ENCODE peak calls at places on chromosomes 12 and 14, in eight cellular contexts. One of them, this sample, is unnamed.

GRCh38 chr12:46886541-46887041 is 60.8 kb upstream of the SLC38A4 start:
- DNase-seq in iPS DF 6.9: no peak
- DNase-seq in CD8-positive, alpha-beta T cell: no peak
- DNase-seq in CD4-positive, alpha-beta memory T cell: no peak
- DNase-seq in fibroblast of lung: no peak
- DNase-seq in neural progenitor cell: no peak
- DNase-seq in IMR-90: peak; percentile 51
- DNase-seq in neuronal stem cell: no peak
- DNase-seq in this sample: no peak

GRCh38 chr12:6539276-6540134 is 5.2 kb downstream of the GAPDH start:
- DNase-seq in iPS DF 6.9: no peak
- DNase-seq in CD8-positive, alpha-beta T cell: no peak
- DNase-seq in CD4-positive, alpha-beta memory T cell: no peak
- DNase-seq in fibroblast of lung: no peak
- DNase-seq in neural progenitor cell: peak; percentile 41
- DNase-seq in IMR-90: peak; percentile 38
- DNase-seq in neuronal stem cell: no peak
- DNase-seq in this sample: no peak

GRCh38 chr14:69559581-69560011 is 15.1 kb downstream of the CCDC177 start:
- DNase-seq in iPS DF 6.9: no peak
- DNase-seq in CD8-positive, alpha-beta T cell: no peak
- DNase-seq in CD4-positive, alpha-beta memory T cell: no peak
- DNase-seq in fibroblast of lung: no peak
- DNase-seq in neural progenitor cell: peak; percentile 23
- DNase-seq in IMR-90: no peak
- DNase-seq in neuronal stem cell: no peak
- DNase-seq in this sample: no peak

GRCh38 chr14:75141062-75141461 is 14.2 kb upstream of the NEK9 start:
- DNase-seq in iPS DF 6.9: no peak
- DNase-seq in CD8-positive, alpha-beta T cell: no peak
- DNase-seq in CD4-positive, alpha-beta memory T cell: no peak
- DNase-seq in fibroblast of lung: no peak
- DNase-seq in neural progenitor cell: no peak
- DNase-seq in IMR-90: no peak
- DNase-seq in neuronal stem cell: no peak
- DNase-seq in this sample: no peak

GRCh38 chr14:20383032-20383431 is 30.3 kb downstream of the TEP1 start:
- DNase-seq in iPS DF 6.9: no peak
- DNase-seq in CD8-positive, alpha-beta T cell: no peak
- DNase-seq in CD4-positive, alpha-beta memory T cell: no peak
- DNase-seq in fibroblast of lung: no peak
- DNase-seq in neural progenitor cell: no peak
- DNase-seq in IMR-90: no peak
- DNase-seq in neuronal stem cell: no peak
- DNase-seq in this sample: no peak

GRCh38 chr14:71764701-71765347 is 167.4 kb upstream of the RGS6 start:
- DNase-seq in iPS DF 6.9: no peak
- DNase-seq in CD8-positive, alpha-beta T cell: no peak
- DNase-seq in CD4-positive, alpha-beta memory T cell: no peak
- DNase-seq in fibroblast of lung: peak; percentile 27
- DNase-seq in neural progenitor cell: peak; percentile 16
- DNase-seq in IMR-90: peak; percentile 44
- DNase-seq in neuronal stem cell: no peak
- DNase-seq in this sample: no peak

GRCh38 chr14:101128478-101129450 is 225.2 kb upstream of the RTL1 start:
- DNase-seq in iPS DF 6.9: no peak
- DNase-seq in CD8-positive, alpha-beta T cell: no peak
- DNase-seq in CD4-positive, alpha-beta memory T cell: no peak
- DNase-seq in fibroblast of lung: no peak
- DNase-seq in neural progenitor cell: peak; percentile 3
- DNase-seq in IMR-90: no peak
- DNase-seq in neuronal stem cell: no peak
- DNase-seq in this sample: peak; percentile 31

GRCh38 chr12:38887770-38888169 is 17.6 kb downstream of the CPNE8 start:
- DNase-seq in iPS DF 6.9: no peak
- DNase-seq in CD8-positive, alpha-beta T cell: no peak
- DNase-seq in CD4-positive, alpha-beta memory T cell: no peak
- DNase-seq in fibroblast of lung: no peak
- DNase-seq in neural progenitor cell: no peak
- DNase-seq in IMR-90: no peak
- DNase-seq in neuronal stem cell: no peak
- DNase-seq in this sample: no peak

GRCh38 chr12:65505321-65506121 is 227.0 kb downstream of the MSRB3 start:
- DNase-seq in iPS DF 6.9: no peak
- DNase-seq in CD8-positive, alpha-beta T cell: no peak
- DNase-seq in CD4-positive, alpha-beta memory T cell: no peak
- DNase-seq in fibroblast of lung: no peak
- DNase-seq in neural progenitor cell: peak; percentile 39
- DNase-seq in IMR-90: no peak
- DNase-seq in neuronal stem cell: no peak
- DNase-seq in this sample: no peak

GRCh38 chr14:58944957-58945356 is 243.5 kb upstream of the DAAM1 start:
- DNase-seq in iPS DF 6.9: no peak
- DNase-seq in CD8-positive, alpha-beta T cell: no peak
- DNase-seq in CD4-positive, alpha-beta memory T cell: no peak
- DNase-seq in fibroblast of lung: no peak
- DNase-seq in neural progenitor cell: no peak
- DNase-seq in IMR-90: no peak
- DNase-seq in neuronal stem cell: no peak
- DNase-seq in this sample: no peak

GRCh38 chr12:92398565-92399309 is 253.1 kb upstream of the BTG1 start:
- DNase-seq in iPS DF 6.9: no peak
- DNase-seq in CD8-positive, alpha-beta T cell: no peak
- DNase-seq in CD4-positive, alpha-beta memory T cell: peak; percentile 74
- DNase-seq in fibroblast of lung: no peak
- DNase-seq in neural progenitor cell: peak; percentile 37
- DNase-seq in IMR-90: no peak
- DNase-seq in neuronal stem cell: no peak
- DNase-seq in this sample: no peak

GRCh38 chr14:55274144-55274543 is 2.9 kb downstream of the FBXO34 start:
- DNase-seq in iPS DF 6.9: no peak
- DNase-seq in CD8-positive, alpha-beta T cell: no peak
- DNase-seq in CD4-positive, alpha-beta memory T cell: no peak
- DNase-seq in fibroblast of lung: no peak
- DNase-seq in neural progenitor cell: no peak
- DNase-seq in IMR-90: no peak
- DNase-seq in neuronal stem cell: no peak
- DNase-seq in this sample: no peak

GRCh38 chr14:104542871-104543830 is 36.4 kb upstream of the C14orf180 start:
- DNase-seq in iPS DF 6.9: no peak
- DNase-seq in CD8-positive, alpha-beta T cell: no peak
- DNase-seq in CD4-positive, alpha-beta memory T cell: no peak
- DNase-seq in fibroblast of lung: no peak
- DNase-seq in neural progenitor cell: no peak
- DNase-seq in IMR-90: no peak
- DNase-seq in neuronal stem cell: no peak
- DNase-seq in this sample: no peak

DNA sequence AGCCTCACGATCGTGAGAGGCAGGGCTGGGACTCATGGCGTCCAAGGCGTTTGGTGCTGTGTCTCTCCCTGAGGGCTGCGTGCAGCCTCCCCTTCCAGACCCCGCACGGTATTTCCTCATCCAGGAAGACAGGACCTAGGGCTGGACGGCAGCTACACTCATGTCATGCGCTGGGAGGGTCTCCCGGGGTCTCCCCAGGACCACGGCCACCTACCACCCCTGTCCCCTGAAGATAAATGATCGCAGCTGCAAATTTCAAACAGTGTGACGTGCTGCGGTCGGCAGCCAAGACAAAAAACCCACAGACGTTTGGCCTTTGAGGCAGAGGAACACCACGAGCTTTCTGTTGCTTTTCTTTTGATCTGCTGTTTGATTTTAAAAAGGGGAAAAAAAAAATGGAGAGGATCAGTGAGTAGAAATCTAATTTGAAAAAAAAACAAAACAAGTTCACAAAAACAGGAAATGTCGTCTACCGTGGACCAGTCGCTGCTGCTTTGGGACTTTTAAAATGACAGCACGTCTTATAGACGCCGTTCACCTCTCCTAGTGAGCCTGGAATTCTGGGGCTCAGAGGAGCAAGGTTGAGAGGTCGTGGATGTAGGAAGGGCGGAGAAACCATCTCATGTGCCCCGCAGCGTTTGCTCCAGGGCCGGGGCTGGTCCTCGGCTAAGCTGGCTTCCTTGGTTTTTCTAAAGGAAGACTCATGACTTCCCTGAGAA is 237.6 kb downstream of the SLC41A2 start:
- DNase-seq in iPS DF 6.9: no peak
- DNase-seq in CD8-positive, alpha-beta T cell: peak; percentile 49
- DNase-seq in CD4-positive, alpha-beta memory T cell: peak; percentile 88
- DNase-seq in fibroblast of lung: peak; percentile 68
- DNase-seq in neural progenitor cell: no peak
- DNase-seq in IMR-90: peak; percentile 47
- DNase-seq in neuronal stem cell: no peak
- DNase-seq in this sample: no peak
- H3K27ac ChIP-seq in iPS DF 6.9: no peak overlapping the region
- H3K27ac ChIP-seq in CD8-positive, alpha-beta T cell: peak overlapping the region; percentile 61
- H3K27ac ChIP-seq in CD4-positive, alpha-beta memory T cell: peak overlapping the region; percentile 78
- H3K27ac ChIP-seq in fibroblast of lung: peak overlapping the region; percentile 63
- H3K27ac ChIP-seq in neural progenitor cell: peak overlapping the region; percentile 91
- H3K27ac ChIP-seq in IMR-90: no peak overlapping the region
- H3K27ac ChIP-seq in neuronal stem cell: no peak overlapping the region
- H3K27ac ChIP-seq in this sample: peak overlapping the region; percentile 84

GRCh38 chr12:123401753-123402683 is 18.1 kb downstream of the KMT5A start:
- DNase-seq in iPS DF 6.9: peak; percentile 50
- DNase-seq in CD8-positive, alpha-beta T cell: no peak
- DNase-seq in CD4-positive, alpha-beta memory T cell: no peak
- DNase-seq in fibroblast of lung: no peak
- DNase-seq in neural progenitor cell: peak; percentile 81
- DNase-seq in IMR-90: no peak
- DNase-seq in neuronal stem cell: no peak
- DNase-seq in this sample: no peak
- H3K27ac ChIP-seq in iPS DF 6.9: no peak overlapping the region
- H3K27ac ChIP-seq in CD8-positive, alpha-beta T cell: no peak overlapping the region
- H3K27ac ChIP-seq in CD4-positive, alpha-beta memory T cell: no peak overlapping the region
- H3K27ac ChIP-seq in fibroblast of lung: no peak overlapping the region
- H3K27ac ChIP-seq in neural progenitor cell: no peak overlapping the region
- H3K27ac ChIP-seq in IMR-90: no peak overlapping the region
- H3K27ac ChIP-seq in neuronal stem cell: peak overlapping the region; percentile 38
- H3K27ac ChIP-seq in this sample: no peak overlapping the region

GRCh38 chr14:29821665-29822429 is 105.8 kb downstream of the PRKD1 start:
- DNase-seq in iPS DF 6.9: no peak
- DNase-seq in CD8-positive, alpha-beta T cell: no peak
- DNase-seq in CD4-positive, alpha-beta memory T cell: no peak
- DNase-seq in fibroblast of lung: no peak
- DNase-seq in neural progenitor cell: no peak
- DNase-seq in IMR-90: no peak
- DNase-seq in neuronal stem cell: no peak
- DNase-seq in this sample: no peak
- H3K27ac ChIP-seq in iPS DF 6.9: no peak overlapping the region
- H3K27ac ChIP-seq in CD8-positive, alpha-beta T cell: no peak overlapping the region
- H3K27ac ChIP-seq in CD4-positive, alpha-beta memory T cell: no peak overlapping the region
- H3K27ac ChIP-seq in fibroblast of lung: no peak overlapping the region
- H3K27ac ChIP-seq in neural progenitor cell: no peak overlapping the region
- H3K27ac ChIP-seq in IMR-90: no peak overlapping the region
- H3K27ac ChIP-seq in neuronal stem cell: no peak overlapping the region
- H3K27ac ChIP-seq in this sample: no peak overlapping the region

DNA sequence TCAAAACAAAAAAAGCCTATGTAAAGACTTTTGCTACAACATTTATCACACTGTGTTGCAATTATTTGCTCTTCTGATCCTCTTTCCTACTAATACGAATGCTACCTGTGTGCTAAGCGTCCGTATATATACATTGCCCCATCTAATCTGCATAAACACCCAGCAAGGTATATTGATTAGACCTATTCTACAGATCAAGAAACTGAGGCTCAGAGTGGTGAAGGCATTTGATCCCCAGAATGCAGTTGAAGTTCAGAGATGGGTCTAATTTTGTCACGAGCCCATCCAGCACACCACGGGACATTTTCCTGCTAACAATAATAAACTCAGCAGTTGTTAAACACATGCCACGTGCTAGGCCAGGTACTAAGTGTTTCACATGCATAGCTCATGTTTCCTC is 25.1 kb upstream of the CORO1C start:
- DNase-seq in iPS DF 6.9: no peak
- DNase-seq in CD8-positive, alpha-beta T cell: no peak
- DNase-seq in CD4-positive, alpha-beta memory T cell: no peak
- DNase-seq in fibroblast of lung: no peak
- DNase-seq in neural progenitor cell: no peak
- DNase-seq in IMR-90: no peak
- DNase-seq in neuronal stem cell: no peak
- DNase-seq in this sample: no peak
- H3K27ac ChIP-seq in iPS DF 6.9: no peak overlapping the region
- H3K27ac ChIP-seq in CD8-positive, alpha-beta T cell: no peak overlapping the region
- H3K27ac ChIP-seq in CD4-positive, alpha-beta memory T cell: no peak overlapping the region
- H3K27ac ChIP-seq in fibroblast of lung: no peak overlapping the region
- H3K27ac ChIP-seq in neural progenitor cell: no peak overlapping the region
- H3K27ac ChIP-seq in IMR-90: no peak overlapping the region
- H3K27ac ChIP-seq in neuronal stem cell: no peak overlapping the region
- H3K27ac ChIP-seq in this sample: no peak overlapping the region

DNA sequence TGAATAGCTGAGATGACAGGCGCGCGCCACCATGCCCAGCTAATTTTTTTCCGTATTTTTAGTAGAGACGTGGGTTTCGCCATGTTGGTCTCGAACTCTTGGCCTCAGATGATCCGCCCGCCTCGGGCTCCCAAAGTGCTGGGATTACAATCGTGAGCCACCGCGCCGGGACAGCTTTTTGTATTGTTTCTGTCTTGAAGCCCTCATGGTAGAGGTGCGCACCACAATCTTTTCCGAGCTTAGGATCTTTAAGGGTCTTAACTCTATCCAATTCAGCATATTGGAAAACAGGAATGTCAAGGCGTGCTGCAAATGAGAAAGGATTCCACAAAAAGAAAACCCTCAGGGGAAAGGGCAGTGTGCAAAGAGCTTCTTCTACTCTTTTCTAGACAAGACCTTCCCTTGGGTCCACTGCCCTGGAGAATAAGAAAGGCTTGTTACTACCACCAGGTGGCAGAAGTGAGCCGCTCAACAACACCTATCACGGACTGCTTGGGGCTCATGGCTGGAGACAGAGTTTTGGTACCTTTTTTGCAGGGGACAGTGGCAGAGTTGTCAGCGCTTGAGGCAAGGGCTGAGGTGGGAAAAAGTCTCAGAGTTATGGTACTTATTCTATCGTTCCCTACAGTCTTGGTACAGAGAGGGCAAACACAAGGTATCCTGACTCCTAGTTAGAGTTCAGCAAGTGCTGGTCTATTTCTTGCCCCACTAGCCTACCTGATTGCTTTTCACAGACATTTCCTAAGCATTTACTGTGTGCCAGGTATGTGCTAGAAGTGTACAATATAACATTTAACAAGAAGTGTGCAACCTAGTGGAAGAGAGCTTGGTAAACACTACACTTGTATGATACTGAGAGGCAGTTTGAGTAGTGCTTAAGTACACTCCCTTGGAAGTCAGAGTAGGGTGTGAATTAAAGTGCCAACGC is 16.4 kb upstream of the SP7 start:
- DNase-seq in iPS DF 6.9: peak; percentile 86
- DNase-seq in CD8-positive, alpha-beta T cell: peak; percentile 67
- DNase-seq in CD4-positive, alpha-beta memory T cell: peak; percentile 84
- DNase-seq in fibroblast of lung: peak; percentile 87
- DNase-seq in neural progenitor cell: peak; percentile 89
- DNase-seq in IMR-90: peak; percentile 83
- DNase-seq in neuronal stem cell: peak; percentile 89
- DNase-seq in this sample: peak; percentile 81
- H3K27ac ChIP-seq in iPS DF 6.9: no peak overlapping the region
- H3K27ac ChIP-seq in CD8-positive, alpha-beta T cell: no peak overlapping the region
- H3K27ac ChIP-seq in CD4-positive, alpha-beta memory T cell: no peak overlapping the region
- H3K27ac ChIP-seq in fibroblast of lung: no peak overlapping the region
- H3K27ac ChIP-seq in neural progenitor cell: no peak overlapping the region
- H3K27ac ChIP-seq in IMR-90: no peak overlapping the region
- H3K27ac ChIP-seq in neuronal stem cell: no peak overlapping the region
- H3K27ac ChIP-seq in this sample: no peak overlapping the region